ENCODE peak calls at places on chromosomes 12 and 14, in nine cellular contexts. I is stomach, N is sigmoid colon, Z is Peyer's patch, E is A549, F is HCT116, P is endothelial cell of umbilical vein, S is ovary, D is heart left ventricle. U is an unnamed sample.
A peak's percentile ranks its signal among the peaks of the same experiment; 100 is the strongest.

GRCh38 chr12:79557690-79558315 is 133.0 kb downstream of the PAWR start:
- DNase-seq in Z (no peak), I (no peak), S (no peak), D (no peak), P (no peak), E (no peak), F (no peak), N (no peak), U (no peak)

GRCh38 chr14:73833024-73833423 is 18.6 kb upstream of the PTGR2 start:
- DNase-seq in N (no peak), I (no peak), E (no peak), F (no peak), D (no peak), Z (no peak), P (no peak), S (no peak), U (no peak)

GRCh38 chr12:114166360-114166759 is 200.2 kb upstream of the RBM19 start:
- DNase-seq in F (peak; percentile 24), P (no peak), I (no peak), N (no peak), E (peak; percentile 49), S (no peak), Z (no peak), D (peak; percentile 29), U (no peak)

GRCh38 chr12:66962316-66962715 is 283.4 kb upstream of the GRIP1 start:
- DNase-seq in D (no peak), P (no peak), E (no peak), S (no peak), Z (no peak), F (no peak), N (no peak), I (no peak), U (no peak)

GRCh38 chr12:116599285-116600122 is 40.3 kb downstream of the MAP1LC3B2 start:
- DNase-seq in N (peak; percentile 94), F (peak; percentile 26), S (peak; percentile 92), I (peak; percentile 82), E (peak; percentile 79), P (peak; percentile 73), Z (peak; percentile 82), D (peak; percentile 83), U (peak; percentile 94)

GRCh38 chr12:46538976-46539375 is 166.4 kb upstream of the SLC38A2 start:
- DNase-seq in I (no peak), S (no peak), D (no peak), Z (no peak), E (no peak), P (no peak), F (no peak), N (no peak), U (no peak)

GRCh38 chr14:104307246-104307626 is 168.8 kb downstream of the KIF26A start:
- DNase-seq in N (peak; percentile 38), Z (peak; percentile 24), I (no peak), S (peak; percentile 13), F (no peak), D (no peak), E (no peak), P (no peak), U (no peak)

GRCh38 chr12:43416981-43417380 is 135.0 kb downstream of the ADAMTS20 start:
- DNase-seq in I (no peak), F (no peak), N (no peak), Z (no peak), S (no peak), E (no peak), P (no peak), D (no peak), U (no peak)

GRCh38 chr12:62260733-62261683 is 804 bp downstream of the USP15 start:
- DNase-seq in P (peak; percentile 60), F (peak; percentile 23), N (no peak), E (peak; percentile 37), S (no peak), I (peak; percentile 32), D (peak; percentile 36), Z (no peak), U (no peak)

GRCh38 chr12:132341318-132342050 is 12.1 kb upstream of the GALNT9 start:
- DNase-seq in F (no peak), D (no peak), E (no peak), Z (no peak), P (no peak), S (no peak), I (no peak), N (no peak), U (no peak)

GRCh38 chr12:95975491-95975890 is 20.7 kb downstream of the HAL start:
- DNase-seq in Z (no peak), S (no peak), F (no peak), D (no peak), I (no peak), E (no peak), P (no peak), N (no peak), U (no peak)

GRCh38 chr14:92392726-92393125 is 69.8 kb downstream of the SLC24A4 start:
- DNase-seq in P (no peak), D (no peak), E (no peak), S (no peak), N (no peak), I (no peak), F (no peak), Z (no peak), U (no peak)

GRCh38 chr14:45284802-45285201 is 31.8 kb upstream of the MIS18BP1 start:
- DNase-seq in D (no peak), I (no peak), P (no peak), Z (no peak), S (no peak), E (peak; percentile 24), N (no peak), F (peak; percentile 7), U (no peak)

GRCh38 chr12:74043343-74043742 is 494.3 kb upstream of the ATXN7L3B start:
- DNase-seq in D (no peak), N (no peak), I (no peak), S (no peak), Z (no peak), P (no peak), F (peak; percentile 55), E (peak; percentile 98), U (no peak)

GRCh38 chr12:30015661-30016060 is 231.9 kb upstream of the TMTC1 start:
- DNase-seq in S (no peak), F (no peak), N (no peak), E (no peak), I (no peak), Z (no peak), P (peak; percentile 17), D (no peak), U (no peak)

GRCh38 chr12:120010661-120011230 is 21.7 kb downstream of the BICDL1 start:
- DNase-seq in P (no peak), E (no peak), F (no peak), I (no peak), D (no peak), N (no peak), Z (no peak), S (no peak), U (no peak)

GRCh38 chr12:92529944-92530343 is 172.8 kb upstream of the PLEKHG7 start:
- DNase-seq in I (no peak), S (no peak), P (no peak), F (no peak), N (no peak), D (no peak), E (no peak), Z (no peak), U (no peak)

GRCh38 chr12:14384783-14385638 is 19.5 kb downstream of the ATF7IP start:
- DNase-seq in P (peak; percentile 94), D (peak; percentile 56), E (peak; percentile 91), S (peak; percentile 61), Z (no peak), N (peak; percentile 61), F (peak; percentile 93), I (peak; percentile 41), U (no peak)

GRCh38 chr14:25042362-25043299 is 7.3 kb downstream of the STXBP6 start:
- DNase-seq in F (no peak), E (peak; percentile 64), N (no peak), Z (no peak), S (no peak), P (peak; percentile 8), D (peak; percentile 28), I (no peak), U (no peak)

GRCh38 chr12:121955258-121956040 is 37.1 kb downstream of the CFAP251 start:
- DNase-seq in P (peak; percentile 45), Z (no peak), D (no peak), I (no peak), N (no peak), F (peak; percentile 24), S (no peak), E (peak; percentile 48), U (no peak)

GRCh38 chr14:105862581-105863239 is 336.3 kb downstream of the TMEM121 start:
- DNase-seq in I (peak; percentile 20), P (no peak), Z (no peak), E (no peak), F (no peak), S (peak; percentile 1), N (peak; percentile 29), D (peak; percentile 8), U (peak; percentile 76)

GRCh38 chr12:10719482-10719881 is 3.6 kb downstream of the YBX3 start:
- DNase-seq in F (no peak), S (no peak), P (peak; percentile 60), E (no peak), N (no peak), Z (no peak), I (no peak), D (no peak), U (no peak)
- TF ChIP-seq POLR2A in F (no peak), S (no peak), P (peak; percentile 33), E (no peak), N (no peak), Z (no peak), I (no peak), D (no peak), U (no peak)

GRCh38 chr14:97164014-97164413 is 366.8 kb downstream of the VRK1 start:
- DNase-seq in N (no peak), F (no peak), E (no peak), P (no peak), S (no peak), Z (no peak), I (no peak), D (no peak), U (no peak)
- TF ChIP-seq CTCF in N (no peak), F (peak; percentile 28), E (peak; percentile 12), P (no peak), S (no peak), Z (no peak), I (no peak), D (no peak), U (no peak)

GRCh38 chr12:110937104-110937641 is 16.8 kb upstream of the MYL2 start:
- DNase-seq in D (peak; percentile 65), E (peak; percentile 65), P (peak; percentile 56), N (no peak), Z (peak; percentile 74), S (no peak), I (peak; percentile 54), F (peak; percentile 57), U (peak; percentile 89)
- H3K4me3 ChIP-seq in D (no peak overlapping the region), E (no peak overlapping the region), P (no peak overlapping the region), N (no peak overlapping the region), Z (no peak overlapping the region), S (no peak overlapping the region), I (no peak overlapping the region), F (peak overlapping the region; percentile 23), U (no peak overlapping the region)

GRCh38 chr12:52006726-52007157 is at the start of gene TAMALIN:
- DNase-seq in F (no peak), S (peak; percentile 82), D (peak; percentile 87), E (no peak), P (peak; percentile 84), Z (peak; percentile 77), N (peak; percentile 90), I (peak; percentile 70), U (peak; percentile 94)
- TF ChIP-seq POLR2A in F (no peak), S (peak; percentile 88), D (peak; percentile 96), E (no peak), P (peak; percentile 98), Z (peak; percentile 68), N (peak; percentile 42), I (peak; percentile 28), U (peak; percentile 96)